ENCODE peak calls at places on chromosome 14, in four cellular contexts. One of them, this sample, is unnamed.

GRCh38 chr14:95526483-95527391 is 8.1 kb upstream of the GLRX5 start:
- DNase-seq in head of caudate nucleus: no peak
- DNase-seq in activated T-cell treated with anti-CD3 and anti-CD28 coated beads, Interleukin-2, amount 50 U/mL, for 24 hours: no peak
- DNase-seq in colonic mucosa: no peak
- DNase-seq in this sample: no peak

GRCh38 chr14:30872602-30873001 is 1.8 kb upstream of the COCH start:
- DNase-seq in head of caudate nucleus: no peak
- DNase-seq in colonic mucosa: no peak
- DNase-seq in activated T-cell treated with anti-CD3 and anti-CD28 coated beads, Interleukin-2, amount 50 U/mL, for 24 hours: no peak
- DNase-seq in this sample: no peak

GRCh38 chr14:95993768-95994592 is 45.2 kb upstream of the C14orf132 start:
- DNase-seq in activated T-cell treated with anti-CD3 and anti-CD28 coated beads, Interleukin-2, amount 50 U/mL, for 24 hours: peak
- DNase-seq in colonic mucosa: peak
- DNase-seq in head of caudate nucleus: peak
- DNase-seq in this sample: peak

GRCh38 chr14:55000381-55000780 is 26.5 kb downstream of the WDHD1 start:
- DNase-seq in head of caudate nucleus: no peak
- DNase-seq in activated T-cell treated with anti-CD3 and anti-CD28 coated beads, Interleukin-2, amount 50 U/mL, for 24 hours: no peak
- DNase-seq in colonic mucosa: no peak
- DNase-seq in this sample: no peak

GRCh38 chr14:34711169-34711568 is 3.2 kb downstream of the CFL2 start:
- DNase-seq in activated T-cell treated with anti-CD3 and anti-CD28 coated beads, Interleukin-2, amount 50 U/mL, for 24 hours: no peak
- DNase-seq in colonic mucosa: no peak
- DNase-seq in head of caudate nucleus: peak
- DNase-seq in this sample: peak

GRCh38 chr14:90383731-90384542 is 12.9 kb upstream of the CALM1 start:
- DNase-seq in colonic mucosa: peak
- DNase-seq in activated T-cell treated with anti-CD3 and anti-CD28 coated beads, Interleukin-2, amount 50 U/mL, for 24 hours: peak
- DNase-seq in head of caudate nucleus: peak
- DNase-seq in this sample: peak

GRCh38 chr14:21680072-21680471 is 6.5 kb upstream of the OR4E1 start:
- DNase-seq in head of caudate nucleus: no peak
- DNase-seq in colonic mucosa: no peak
- DNase-seq in activated T-cell treated with anti-CD3 and anti-CD28 coated beads, Interleukin-2, amount 50 U/mL, for 24 hours: no peak
- DNase-seq in this sample: no peak

GRCh38 chr14:68823434-68824206 is 30.8 kb upstream of the ZFP36L1 start:
- DNase-seq in activated T-cell treated with anti-CD3 and anti-CD28 coated beads, Interleukin-2, amount 50 U/mL, for 24 hours: no peak
- DNase-seq in colonic mucosa: no peak
- DNase-seq in head of caudate nucleus: no peak
- DNase-seq in this sample: no peak

GRCh38 chr14:75125617-75126016 is 1.2 kb downstream of the NEK9 start:
- DNase-seq in activated T-cell treated with anti-CD3 and anti-CD28 coated beads, Interleukin-2, amount 50 U/mL, for 24 hours: no peak
- DNase-seq in colonic mucosa: no peak
- DNase-seq in head of caudate nucleus: no peak
- DNase-seq in this sample: no peak

GRCh38 chr14:65414961-65415589 is 2.5 kb downstream of the FUT8 start:
- DNase-seq in colonic mucosa: no peak
- DNase-seq in head of caudate nucleus: peak
- DNase-seq in activated T-cell treated with anti-CD3 and anti-CD28 coated beads, Interleukin-2, amount 50 U/mL, for 24 hours: no peak
- DNase-seq in this sample: peak

GRCh38 chr14:59919582-59920377 is at the start of gene LRRC9:
- DNase-seq in head of caudate nucleus: peak
- DNase-seq in activated T-cell treated with anti-CD3 and anti-CD28 coated beads, Interleukin-2, amount 50 U/mL, for 24 hours: peak
- DNase-seq in colonic mucosa: peak
- DNase-seq in this sample: no peak

GRCh38 chr14:96286251-96286650 is 30.2 kb downstream of the BDKRB1 start:
- DNase-seq in head of caudate nucleus: no peak
- DNase-seq in activated T-cell treated with anti-CD3 and anti-CD28 coated beads, Interleukin-2, amount 50 U/mL, for 24 hours: no peak
- DNase-seq in colonic mucosa: no peak
- DNase-seq in this sample: no peak

GRCh38 chr14:30759172-30760125 is 114.9 kb upstream of the COCH start:
- DNase-seq in colonic mucosa: no peak
- DNase-seq in activated T-cell treated with anti-CD3 and anti-CD28 coated beads, Interleukin-2, amount 50 U/mL, for 24 hours: no peak
- DNase-seq in head of caudate nucleus: no peak
- DNase-seq in this sample: no peak

This sample was measured in pons.